ENCODE peak calls at places on chromosome 10, in five cellular contexts. One of them, this sample, is unnamed.

GRCh38 chr10:72746606-72747357 is 54.8 kb downstream of the MCU start:
- DNase-seq in neuronal stem cell: no peak
- DNase-seq in H1: no peak
- DNase-seq in mesenchymal stem cell: peak; percentile 26
- DNase-seq in H9: no peak
- DNase-seq in this sample: peak; percentile 19

GRCh38 chr10:79984851-79985250 is 35.9 kb upstream of the SFTPD start:
- DNase-seq in mesenchymal stem cell: no peak
- DNase-seq in H9: peak; percentile 20
- DNase-seq in H1: no peak
- DNase-seq in neuronal stem cell: no peak
- DNase-seq in this sample: peak; percentile 64

GRCh38 chr10:32000937-32001336 is 55.3 kb downstream of the KIF5B start:
- DNase-seq in neuronal stem cell: no peak
- DNase-seq in H9: no peak
- DNase-seq in H1: no peak
- DNase-seq in mesenchymal stem cell: peak; percentile 65
- DNase-seq in this sample: no peak

GRCh38 chr10:29541826-29542225 is 92.9 kb downstream of the SVIL start:
- DNase-seq in mesenchymal stem cell: no peak
- DNase-seq in neuronal stem cell: no peak
- DNase-seq in H9: no peak
- DNase-seq in H1: no peak
- DNase-seq in this sample: no peak

GRCh38 chr10:124740374-124741280 is 3.6 kb downstream of the FAM53B start:
- DNase-seq in neuronal stem cell: peak; percentile 46
- DNase-seq in H1: no peak
- DNase-seq in mesenchymal stem cell: peak; percentile 82
- DNase-seq in H9: no peak
- DNase-seq in this sample: no peak

GRCh38 chr10:99993994-99994689 is 15.6 kb downstream of the DNMBP start:
- DNase-seq in neuronal stem cell: no peak
- DNase-seq in mesenchymal stem cell: peak; percentile 98
- DNase-seq in H1: no peak
- DNase-seq in H9: no peak
- DNase-seq in this sample: peak; percentile 35

GRCh38 chr10:78742730-78743615 is 325.8 kb upstream of the ZMIZ1 start:
- DNase-seq in mesenchymal stem cell: peak; percentile 47
- DNase-seq in H1: no peak
- DNase-seq in H9: no peak
- DNase-seq in neuronal stem cell: no peak
- DNase-seq in this sample: no peak

GRCh38 chr10:13448216-13448615 is 80.6 kb downstream of the BEND7 start:
- DNase-seq in neuronal stem cell: no peak
- DNase-seq in mesenchymal stem cell: no peak
- DNase-seq in H9: no peak
- DNase-seq in H1: peak; percentile 22
- DNase-seq in this sample: no peak

GRCh38 chr10:43843331-43844101 is 194.8 kb upstream of the ZNF32 start:
- DNase-seq in mesenchymal stem cell: peak; percentile 89
- DNase-seq in neuronal stem cell: no peak
- DNase-seq in H9: no peak
- DNase-seq in H1: no peak
- DNase-seq in this sample: no peak

GRCh38 chr10:20492447-20492846 is 404.7 kb downstream of the NEBL start:
- DNase-seq in mesenchymal stem cell: peak; percentile 31
- DNase-seq in H9: no peak
- DNase-seq in neuronal stem cell: no peak
- DNase-seq in H1: no peak
- DNase-seq in this sample: no peak

GRCh38 chr10:91313761-91314520 is 93.5 kb downstream of the PCGF5 start:
- DNase-seq in neuronal stem cell: no peak
- DNase-seq in H9: no peak
- DNase-seq in mesenchymal stem cell: peak; percentile 93
- DNase-seq in H1: no peak
- DNase-seq in this sample: no peak

GRCh38 chr10:103278862-103279298 is 1.9 kb downstream of the INA start:
- DNase-seq in H9: peak; percentile 60
- DNase-seq in H1: peak; percentile 85
- DNase-seq in mesenchymal stem cell: peak; percentile 53
- DNase-seq in neuronal stem cell: peak; percentile 75
- DNase-seq in this sample: peak; percentile 31

GRCh38 chr10:6267941-6268340 is 65.2 kb downstream of the PFKFB3 start:
- DNase-seq in H9: no peak
- DNase-seq in neuronal stem cell: no peak
- DNase-seq in H1: no peak
- DNase-seq in mesenchymal stem cell: no peak
- DNase-seq in this sample: no peak

GRCh38 chr10:33860994-33861393 is 526.5 kb upstream of the NRP1 start:
- DNase-seq in mesenchymal stem cell: no peak
- DNase-seq in H1: no peak
- DNase-seq in neuronal stem cell: no peak
- DNase-seq in H9: no peak
- DNase-seq in this sample: no peak

GRCh38 chr10:80051993-80052392 is 26.5 kb upstream of the TMEM254 start:
- DNase-seq in H1: no peak
- DNase-seq in neuronal stem cell: no peak
- DNase-seq in mesenchymal stem cell: no peak
- DNase-seq in H9: no peak
- DNase-seq in this sample: no peak

GRCh38 chr10:77594171-77594783 is 43.3 kb downstream of the KCNMA1 start:
- DNase-seq in neuronal stem cell: no peak
- DNase-seq in mesenchymal stem cell: no peak
- DNase-seq in H9: no peak
- DNase-seq in H1: no peak
- DNase-seq in this sample: no peak
- H2BK12ac ChIP-seq in neuronal stem cell: no peak overlapping the region
- H2BK12ac ChIP-seq in mesenchymal stem cell: no peak overlapping the region
- H2BK12ac ChIP-seq in H9: no peak overlapping the region
- H2BK12ac ChIP-seq in H1: no peak overlapping the region
- H2BK12ac ChIP-seq in this sample: no peak overlapping the region

GRCh38 chr10:62413652-62414051 is 39.5 kb downstream of the ZNF365 start:
- DNase-seq in H1: no peak
- DNase-seq in neuronal stem cell: no peak
- DNase-seq in mesenchymal stem cell: no peak
- DNase-seq in H9: no peak
- DNase-seq in this sample: no peak

GRCh38 chr10:62413048-62413447 is 38.9 kb downstream of the ZNF365 start:
- DNase-seq in H9: no peak
- DNase-seq in H1: no peak
- DNase-seq in mesenchymal stem cell: no peak
- DNase-seq in neuronal stem cell: no peak
- DNase-seq in this sample: no peak

GRCh38 chr10:62414359-62414758 is 40.2 kb downstream of the ZNF365 start:
- DNase-seq in mesenchymal stem cell: no peak
- DNase-seq in H1: no peak
- DNase-seq in H9: no peak
- DNase-seq in neuronal stem cell: no peak
- DNase-seq in this sample: no peak
- H2AK5ac ChIP-seq in mesenchymal stem cell: no peak overlapping the region
- H2AK5ac ChIP-seq in H1: no peak overlapping the region
- H2AK5ac ChIP-seq in H9: no peak overlapping the region
- H2AK5ac ChIP-seq in neuronal stem cell: no peak overlapping the region
- H2AK5ac ChIP-seq in this sample: no peak overlapping the region

DNA sequence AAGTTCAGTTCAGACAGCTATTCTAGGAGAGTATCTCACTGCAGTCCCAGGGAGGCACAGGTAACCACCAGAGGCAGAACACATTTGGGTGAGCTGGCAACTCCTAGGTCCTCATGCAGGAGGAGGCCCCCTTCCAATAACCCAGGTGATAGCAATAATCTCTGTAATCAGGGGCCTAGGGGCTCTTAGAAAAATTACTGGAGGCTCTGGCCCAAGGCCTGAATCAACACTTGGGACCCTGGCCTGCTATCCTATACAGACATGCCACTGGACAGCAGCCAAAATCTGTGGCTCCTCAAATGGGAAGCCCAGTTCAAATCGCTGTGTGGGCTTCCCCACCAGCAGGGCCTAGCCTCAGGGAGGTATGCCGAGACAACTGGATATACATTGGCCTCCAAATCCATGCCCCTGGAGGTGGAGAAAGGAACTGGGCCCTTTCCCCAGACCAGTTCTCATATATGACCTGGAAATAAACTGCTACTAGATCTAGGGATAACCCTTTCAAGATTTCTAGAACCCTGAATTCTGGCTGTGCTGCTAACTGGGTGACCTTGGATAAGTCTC is 1.6 kb downstream of the AVPI1 start:
- DNase-seq in H9: peak; percentile 68
- DNase-seq in neuronal stem cell: no peak
- DNase-seq in mesenchymal stem cell: peak; percentile 52
- DNase-seq in H1: no peak
- DNase-seq in this sample: peak; percentile 40
- H3K4ac ChIP-seq in H9: no peak overlapping the region
- H3K4ac ChIP-seq in neuronal stem cell: no peak overlapping the region
- H3K4ac ChIP-seq in mesenchymal stem cell: no peak overlapping the region
- H3K4ac ChIP-seq in H1: no peak overlapping the region
- H3K4ac ChIP-seq in this sample: no peak overlapping the region

GRCh38 chr10:130878131-130878530 is 433.4 kb downstream of the TCERG1L start:
- DNase-seq in mesenchymal stem cell: no peak
- DNase-seq in H9: no peak
- DNase-seq in neuronal stem cell: no peak
- DNase-seq in H1: no peak
- DNase-seq in this sample: no peak

GRCh38 chr10:130884456-130884855 is 427.1 kb downstream of the TCERG1L start:
- DNase-seq in neuronal stem cell: no peak
- DNase-seq in mesenchymal stem cell: no peak
- DNase-seq in H9: no peak
- DNase-seq in H1: no peak
- DNase-seq in this sample: no peak

GRCh38 chr10:130885021-130885655 is 426.4 kb downstream of the TCERG1L start:
- DNase-seq in H1: no peak
- DNase-seq in mesenchymal stem cell: no peak
- DNase-seq in neuronal stem cell: no peak
- DNase-seq in H9: no peak
- DNase-seq in this sample: no peak

GRCh38 chr10:130888493-130888892 is 423.0 kb downstream of the TCERG1L start:
- DNase-seq in H9: no peak
- DNase-seq in mesenchymal stem cell: no peak
- DNase-seq in H1: no peak
- DNase-seq in neuronal stem cell: no peak
- DNase-seq in this sample: no peak

GRCh38 chr10:130882911-130883310 is 428.6 kb downstream of the TCERG1L start:
- DNase-seq in mesenchymal stem cell: no peak
- DNase-seq in neuronal stem cell: no peak
- DNase-seq in H1: no peak
- DNase-seq in H9: no peak
- DNase-seq in this sample: no peak
- H2BK12ac ChIP-seq in mesenchymal stem cell: no peak overlapping the region
- H2BK12ac ChIP-seq in neuronal stem cell: no peak overlapping the region
- H2BK12ac ChIP-seq in H1: no peak overlapping the region
- H2BK12ac ChIP-seq in H9: no peak overlapping the region
- H2BK12ac ChIP-seq in this sample: no peak overlapping the region

GRCh38 chr10:3047622-3047995 is 19.7 kb upstream of the PFKP start:
- DNase-seq in neuronal stem cell: no peak
- DNase-seq in H1: no peak
- DNase-seq in H9: no peak
- DNase-seq in mesenchymal stem cell: no peak
- DNase-seq in this sample: no peak

GRCh38 chr10:3046210-3046779 is 21.1 kb upstream of the PFKP start:
- DNase-seq in H9: no peak
- DNase-seq in neuronal stem cell: no peak
- DNase-seq in H1: no peak
- DNase-seq in mesenchymal stem cell: no peak
- DNase-seq in this sample: no peak

GRCh38 chr10:3046941-3047621 is 20.3 kb upstream of the PFKP start:
- DNase-seq in H1: no peak
- DNase-seq in H9: no peak
- DNase-seq in mesenchymal stem cell: no peak
- DNase-seq in neuronal stem cell: no peak
- DNase-seq in this sample: no peak

GRCh38 chr10:3045471-3046209 is 21.7 kb upstream of the PFKP start:
- DNase-seq in H9: peak; percentile 79
- DNase-seq in H1: peak; percentile 63
- DNase-seq in mesenchymal stem cell: peak; percentile 88
- DNase-seq in neuronal stem cell: peak; percentile 61
- DNase-seq in this sample: peak; percentile 78

GRCh38 chr10:3048114-3049019 is 19.0 kb upstream of the PFKP start:
- DNase-seq in neuronal stem cell: no peak
- DNase-seq in mesenchymal stem cell: peak; percentile 69
- DNase-seq in H1: no peak
- DNase-seq in H9: peak; percentile 69
- DNase-seq in this sample: no peak
- H2AK5ac ChIP-seq in neuronal stem cell: no peak overlapping the region
- H2AK5ac ChIP-seq in mesenchymal stem cell: no peak overlapping the region
- H2AK5ac ChIP-seq in H1: no peak overlapping the region
- H2AK5ac ChIP-seq in H9: no peak overlapping the region
- H2AK5ac ChIP-seq in this sample: no peak overlapping the region